ENCODE peak calls at places on chromosome 1, in ten cellular contexts. One of them, this sample, is unnamed.

GRCh38 chr1:176159993-176160392 is 47.1 kb downstream of the COP1 start:
- DNase-seq in AG08395: no peak
- DNase-seq in activated CD4-positive, alpha-beta memory T cell treated with anti-CD3 and anti-CD28 coated beads, Interleukin-2, amount 10 ng/mL, durations not matched to agents 7 days and 5 days: no peak
- DNase-seq in dermis microvascular lymphatic vessel endothelial cell: no peak
- DNase-seq in fibroblast of mammary gland: no peak
- DNase-seq in NCI-H1092 treated with DMSO at 0.1 percent for 48 hours: no peak
- DNase-seq in CD8-positive, alpha-beta T cell: no peak
- DNase-seq in choroid plexus epithelial cell: no peak
- DNase-seq in MV-4-11: no peak
- DNase-seq in activated CD4-positive, alpha-beta T cell treated with anti-CD3 and anti-CD28 coated beads, Interleukin-2, amount 10 ng/mL, durations not matched to agents 7 days and 5 days: no peak
- DNase-seq in this sample: no peak

GRCh38 chr1:6367381-6368007 is 26.1 kb downstream of the ACOT7 start:
- DNase-seq in AG08395: no peak
- DNase-seq in activated CD4-positive, alpha-beta memory T cell treated with anti-CD3 and anti-CD28 coated beads, Interleukin-2, amount 10 ng/mL, durations not matched to agents 7 days and 5 days: no peak
- DNase-seq in dermis microvascular lymphatic vessel endothelial cell: no peak
- DNase-seq in fibroblast of mammary gland: peak
- DNase-seq in NCI-H1092 treated with DMSO at 0.1 percent for 48 hours: no peak
- DNase-seq in CD8-positive, alpha-beta T cell: no peak
- DNase-seq in choroid plexus epithelial cell: no peak
- DNase-seq in MV-4-11: no peak
- DNase-seq in activated CD4-positive, alpha-beta T cell treated with anti-CD3 and anti-CD28 coated beads, Interleukin-2, amount 10 ng/mL, durations not matched to agents 7 days and 5 days: no peak
- DNase-seq in this sample: no peak

GRCh38 chr1:172781513-172782140 is 122.7 kb downstream of the FASLG start:
- DNase-seq in AG08395: no peak
- DNase-seq in activated CD4-positive, alpha-beta memory T cell treated with anti-CD3 and anti-CD28 coated beads, Interleukin-2, amount 10 ng/mL, durations not matched to agents 7 days and 5 days: no peak
- DNase-seq in dermis microvascular lymphatic vessel endothelial cell: no peak
- DNase-seq in fibroblast of mammary gland: peak
- DNase-seq in NCI-H1092 treated with DMSO at 0.1 percent for 48 hours: no peak
- DNase-seq in CD8-positive, alpha-beta T cell: no peak
- DNase-seq in choroid plexus epithelial cell: peak
- DNase-seq in MV-4-11: no peak
- DNase-seq in activated CD4-positive, alpha-beta T cell treated with anti-CD3 and anti-CD28 coated beads, Interleukin-2, amount 10 ng/mL, durations not matched to agents 7 days and 5 days: no peak
- DNase-seq in this sample: no peak

GRCh38 chr1:231163831-231164427 is 2.1 kb downstream of the TRIM67 start:
- DNase-seq in AG08395: no peak
- DNase-seq in activated CD4-positive, alpha-beta memory T cell treated with anti-CD3 and anti-CD28 coated beads, Interleukin-2, amount 10 ng/mL, durations not matched to agents 7 days and 5 days: no peak
- DNase-seq in dermis microvascular lymphatic vessel endothelial cell: no peak
- DNase-seq in fibroblast of mammary gland: no peak
- DNase-seq in NCI-H1092 treated with DMSO at 0.1 percent for 48 hours: no peak
- DNase-seq in CD8-positive, alpha-beta T cell: no peak
- DNase-seq in choroid plexus epithelial cell: no peak
- DNase-seq in MV-4-11: no peak
- DNase-seq in activated CD4-positive, alpha-beta T cell treated with anti-CD3 and anti-CD28 coated beads, Interleukin-2, amount 10 ng/mL, durations not matched to agents 7 days and 5 days: no peak
- DNase-seq in this sample: no peak

GRCh38 chr1:64220241-64220640 is 16.8 kb downstream of the UBE2U start:
- DNase-seq in AG08395: no peak
- DNase-seq in activated CD4-positive, alpha-beta memory T cell treated with anti-CD3 and anti-CD28 coated beads, Interleukin-2, amount 10 ng/mL, durations not matched to agents 7 days and 5 days: no peak
- DNase-seq in dermis microvascular lymphatic vessel endothelial cell: no peak
- DNase-seq in fibroblast of mammary gland: peak
- DNase-seq in NCI-H1092 treated with DMSO at 0.1 percent for 48 hours: no peak
- DNase-seq in CD8-positive, alpha-beta T cell: no peak
- DNase-seq in choroid plexus epithelial cell: peak
- DNase-seq in MV-4-11: no peak
- DNase-seq in activated CD4-positive, alpha-beta T cell treated with anti-CD3 and anti-CD28 coated beads, Interleukin-2, amount 10 ng/mL, durations not matched to agents 7 days and 5 days: no peak
- DNase-seq in this sample: no peak

GRCh38 chr1:179126338-179127060 is 44.6 kb downstream of the TOR3A start:
- DNase-seq in AG08395: no peak
- DNase-seq in activated CD4-positive, alpha-beta memory T cell treated with anti-CD3 and anti-CD28 coated beads, Interleukin-2, amount 10 ng/mL, durations not matched to agents 7 days and 5 days: no peak
- DNase-seq in dermis microvascular lymphatic vessel endothelial cell: peak
- DNase-seq in fibroblast of mammary gland: peak
- DNase-seq in NCI-H1092 treated with DMSO at 0.1 percent for 48 hours: no peak
- DNase-seq in CD8-positive, alpha-beta T cell: no peak
- DNase-seq in choroid plexus epithelial cell: no peak
- DNase-seq in MV-4-11: no peak
- DNase-seq in activated CD4-positive, alpha-beta T cell treated with anti-CD3 and anti-CD28 coated beads, Interleukin-2, amount 10 ng/mL, durations not matched to agents 7 days and 5 days: no peak
- DNase-seq in this sample: no peak

GRCh38 chr1:40922969-40923368 is 56.5 kb upstream of the CTPS1 start:
- DNase-seq in AG08395: no peak
- DNase-seq in activated CD4-positive, alpha-beta memory T cell treated with anti-CD3 and anti-CD28 coated beads, Interleukin-2, amount 10 ng/mL, durations not matched to agents 7 days and 5 days: no peak
- DNase-seq in dermis microvascular lymphatic vessel endothelial cell: no peak
- DNase-seq in fibroblast of mammary gland: no peak
- DNase-seq in NCI-H1092 treated with DMSO at 0.1 percent for 48 hours: no peak
- DNase-seq in CD8-positive, alpha-beta T cell: no peak
- DNase-seq in choroid plexus epithelial cell: no peak
- DNase-seq in MV-4-11: no peak
- DNase-seq in activated CD4-positive, alpha-beta T cell treated with anti-CD3 and anti-CD28 coated beads, Interleukin-2, amount 10 ng/mL, durations not matched to agents 7 days and 5 days: no peak
- DNase-seq in this sample: no peak

GRCh38 chr1:20371411-20371810 is 80.7 kb downstream of the VWA5B1 start:
- DNase-seq in AG08395: no peak
- DNase-seq in activated CD4-positive, alpha-beta memory T cell treated with anti-CD3 and anti-CD28 coated beads, Interleukin-2, amount 10 ng/mL, durations not matched to agents 7 days and 5 days: no peak
- DNase-seq in dermis microvascular lymphatic vessel endothelial cell: no peak
- DNase-seq in fibroblast of mammary gland: no peak
- DNase-seq in NCI-H1092 treated with DMSO at 0.1 percent for 48 hours: no peak
- DNase-seq in CD8-positive, alpha-beta T cell: no peak
- DNase-seq in choroid plexus epithelial cell: peak
- DNase-seq in MV-4-11: no peak
- DNase-seq in activated CD4-positive, alpha-beta T cell treated with anti-CD3 and anti-CD28 coated beads, Interleukin-2, amount 10 ng/mL, durations not matched to agents 7 days and 5 days: no peak
- DNase-seq in this sample: no peak

GRCh38 chr1:9075023-9075422 is 5.6 kb upstream of the SLC2A5 start:
- DNase-seq in AG08395: no peak
- DNase-seq in activated CD4-positive, alpha-beta memory T cell treated with anti-CD3 and anti-CD28 coated beads, Interleukin-2, amount 10 ng/mL, durations not matched to agents 7 days and 5 days: no peak
- DNase-seq in dermis microvascular lymphatic vessel endothelial cell: peak
- DNase-seq in fibroblast of mammary gland: no peak
- DNase-seq in NCI-H1092 treated with DMSO at 0.1 percent for 48 hours: peak
- DNase-seq in CD8-positive, alpha-beta T cell: no peak
- DNase-seq in choroid plexus epithelial cell: no peak
- DNase-seq in MV-4-11: peak
- DNase-seq in activated CD4-positive, alpha-beta T cell treated with anti-CD3 and anti-CD28 coated beads, Interleukin-2, amount 10 ng/mL, durations not matched to agents 7 days and 5 days: no peak
- DNase-seq in this sample: no peak

GRCh38 chr1:175168782-175169181 is 23.8 kb downstream of the KIAA0040 start:
- DNase-seq in AG08395: no peak
- DNase-seq in activated CD4-positive, alpha-beta memory T cell treated with anti-CD3 and anti-CD28 coated beads, Interleukin-2, amount 10 ng/mL, durations not matched to agents 7 days and 5 days: no peak
- DNase-seq in dermis microvascular lymphatic vessel endothelial cell: no peak
- DNase-seq in fibroblast of mammary gland: no peak
- DNase-seq in NCI-H1092 treated with DMSO at 0.1 percent for 48 hours: no peak
- DNase-seq in CD8-positive, alpha-beta T cell: no peak
- DNase-seq in choroid plexus epithelial cell: no peak
- DNase-seq in MV-4-11: no peak
- DNase-seq in activated CD4-positive, alpha-beta T cell treated with anti-CD3 and anti-CD28 coated beads, Interleukin-2, amount 10 ng/mL, durations not matched to agents 7 days and 5 days: no peak
- DNase-seq in this sample: no peak

GRCh38 chr1:43466403-43466802 is 12.7 kb upstream of the HYI start:
- DNase-seq in AG08395: no peak
- DNase-seq in activated CD4-positive, alpha-beta memory T cell treated with anti-CD3 and anti-CD28 coated beads, Interleukin-2, amount 10 ng/mL, durations not matched to agents 7 days and 5 days: no peak
- DNase-seq in dermis microvascular lymphatic vessel endothelial cell: no peak
- DNase-seq in fibroblast of mammary gland: no peak
- DNase-seq in NCI-H1092 treated with DMSO at 0.1 percent for 48 hours: no peak
- DNase-seq in CD8-positive, alpha-beta T cell: no peak
- DNase-seq in choroid plexus epithelial cell: peak
- DNase-seq in MV-4-11: no peak
- DNase-seq in activated CD4-positive, alpha-beta T cell treated with anti-CD3 and anti-CD28 coated beads, Interleukin-2, amount 10 ng/mL, durations not matched to agents 7 days and 5 days: no peak
- DNase-seq in this sample: no peak

GRCh38 chr1:91556556-91556955 is 55.9 kb downstream of the CDC7 start:
- DNase-seq in AG08395: no peak
- DNase-seq in activated CD4-positive, alpha-beta memory T cell treated with anti-CD3 and anti-CD28 coated beads, Interleukin-2, amount 10 ng/mL, durations not matched to agents 7 days and 5 days: peak
- DNase-seq in dermis microvascular lymphatic vessel endothelial cell: no peak
- DNase-seq in fibroblast of mammary gland: no peak
- DNase-seq in NCI-H1092 treated with DMSO at 0.1 percent for 48 hours: no peak
- DNase-seq in CD8-positive, alpha-beta T cell: no peak
- DNase-seq in choroid plexus epithelial cell: no peak
- DNase-seq in MV-4-11: no peak
- DNase-seq in activated CD4-positive, alpha-beta T cell treated with anti-CD3 and anti-CD28 coated beads, Interleukin-2, amount 10 ng/mL, durations not matched to agents 7 days and 5 days: peak
- DNase-seq in this sample: no peak

GRCh38 chr1:245060684-245061374 is 94.0 kb upstream of the KIF26B start:
- DNase-seq in AG08395: no peak
- DNase-seq in activated CD4-positive, alpha-beta memory T cell treated with anti-CD3 and anti-CD28 coated beads, Interleukin-2, amount 10 ng/mL, durations not matched to agents 7 days and 5 days: no peak
- DNase-seq in dermis microvascular lymphatic vessel endothelial cell: no peak
- DNase-seq in fibroblast of mammary gland: peak
- DNase-seq in NCI-H1092 treated with DMSO at 0.1 percent for 48 hours: peak
- DNase-seq in CD8-positive, alpha-beta T cell: no peak
- DNase-seq in choroid plexus epithelial cell: peak
- DNase-seq in MV-4-11: no peak
- DNase-seq in activated CD4-positive, alpha-beta T cell treated with anti-CD3 and anti-CD28 coated beads, Interleukin-2, amount 10 ng/mL, durations not matched to agents 7 days and 5 days: no peak
- DNase-seq in this sample: no peak

GRCh38 chr1:218371927-218372672 is 27.0 kb downstream of the TGFB2 start:
- DNase-seq in AG08395: peak
- DNase-seq in activated CD4-positive, alpha-beta memory T cell treated with anti-CD3 and anti-CD28 coated beads, Interleukin-2, amount 10 ng/mL, durations not matched to agents 7 days and 5 days: no peak
- DNase-seq in dermis microvascular lymphatic vessel endothelial cell: peak
- DNase-seq in fibroblast of mammary gland: peak
- DNase-seq in NCI-H1092 treated with DMSO at 0.1 percent for 48 hours: peak
- DNase-seq in CD8-positive, alpha-beta T cell: no peak
- DNase-seq in choroid plexus epithelial cell: peak
- DNase-seq in MV-4-11: no peak
- DNase-seq in activated CD4-positive, alpha-beta T cell treated with anti-CD3 and anti-CD28 coated beads, Interleukin-2, amount 10 ng/mL, durations not matched to agents 7 days and 5 days: no peak
- DNase-seq in this sample: no peak

GRCh38 chr1:111200802-111201161 is 336 bp upstream of the DENND2D start:
- DNase-seq in AG08395: no peak
- DNase-seq in activated CD4-positive, alpha-beta memory T cell treated with anti-CD3 and anti-CD28 coated beads, Interleukin-2, amount 10 ng/mL, durations not matched to agents 7 days and 5 days: no peak
- DNase-seq in dermis microvascular lymphatic vessel endothelial cell: no peak
- DNase-seq in fibroblast of mammary gland: no peak
- DNase-seq in NCI-H1092 treated with DMSO at 0.1 percent for 48 hours: no peak
- DNase-seq in CD8-positive, alpha-beta T cell: no peak
- DNase-seq in choroid plexus epithelial cell: no peak
- DNase-seq in MV-4-11: no peak
- DNase-seq in activated CD4-positive, alpha-beta T cell treated with anti-CD3 and anti-CD28 coated beads, Interleukin-2, amount 10 ng/mL, durations not matched to agents 7 days and 5 days: no peak
- DNase-seq in this sample: no peak

GRCh38 chr1:152525080-152525641 is 10.9 kb downstream of the CRCT1 start:
- DNase-seq in AG08395: no peak
- DNase-seq in activated CD4-positive, alpha-beta memory T cell treated with anti-CD3 and anti-CD28 coated beads, Interleukin-2, amount 10 ng/mL, durations not matched to agents 7 days and 5 days: no peak
- DNase-seq in dermis microvascular lymphatic vessel endothelial cell: no peak
- DNase-seq in fibroblast of mammary gland: no peak
- DNase-seq in NCI-H1092 treated with DMSO at 0.1 percent for 48 hours: no peak
- DNase-seq in CD8-positive, alpha-beta T cell: no peak
- DNase-seq in choroid plexus epithelial cell: no peak
- DNase-seq in MV-4-11: no peak
- DNase-seq in activated CD4-positive, alpha-beta T cell treated with anti-CD3 and anti-CD28 coated beads, Interleukin-2, amount 10 ng/mL, durations not matched to agents 7 days and 5 days: no peak
- DNase-seq in this sample: no peak

GRCh38 chr1:114319480-114319879 is 165.8 kb upstream of the SYT6 start:
- DNase-seq in AG08395: peak
- DNase-seq in activated CD4-positive, alpha-beta memory T cell treated with anti-CD3 and anti-CD28 coated beads, Interleukin-2, amount 10 ng/mL, durations not matched to agents 7 days and 5 days: no peak
- DNase-seq in dermis microvascular lymphatic vessel endothelial cell: no peak
- DNase-seq in fibroblast of mammary gland: peak
- DNase-seq in NCI-H1092 treated with DMSO at 0.1 percent for 48 hours: no peak
- DNase-seq in CD8-positive, alpha-beta T cell: no peak
- DNase-seq in choroid plexus epithelial cell: peak
- DNase-seq in MV-4-11: no peak
- DNase-seq in activated CD4-positive, alpha-beta T cell treated with anti-CD3 and anti-CD28 coated beads, Interleukin-2, amount 10 ng/mL, durations not matched to agents 7 days and 5 days: no peak
- DNase-seq in this sample: no peak

GRCh38 chr1:109248797-109249629 is at the start of gene CELSR2:
- DNase-seq in AG08395: peak
- DNase-seq in activated CD4-positive, alpha-beta memory T cell treated with anti-CD3 and anti-CD28 coated beads, Interleukin-2, amount 10 ng/mL, durations not matched to agents 7 days and 5 days: peak
- DNase-seq in dermis microvascular lymphatic vessel endothelial cell: no peak
- DNase-seq in fibroblast of mammary gland: peak
- DNase-seq in NCI-H1092 treated with DMSO at 0.1 percent for 48 hours: peak
- DNase-seq in CD8-positive, alpha-beta T cell: peak
- DNase-seq in choroid plexus epithelial cell: peak
- DNase-seq in MV-4-11: peak
- DNase-seq in activated CD4-positive, alpha-beta T cell treated with anti-CD3 and anti-CD28 coated beads, Interleukin-2, amount 10 ng/mL, durations not matched to agents 7 days and 5 days: peak
- DNase-seq in this sample: peak

GRCh38 chr1:44842763-44843655 is at the start of gene PTCH2:
- DNase-seq in AG08395: peak
- DNase-seq in activated CD4-positive, alpha-beta memory T cell treated with anti-CD3 and anti-CD28 coated beads, Interleukin-2, amount 10 ng/mL, durations not matched to agents 7 days and 5 days: no peak
- DNase-seq in dermis microvascular lymphatic vessel endothelial cell: no peak
- DNase-seq in fibroblast of mammary gland: peak
- DNase-seq in NCI-H1092 treated with DMSO at 0.1 percent for 48 hours: peak
- DNase-seq in CD8-positive, alpha-beta T cell: no peak
- DNase-seq in choroid plexus epithelial cell: peak
- DNase-seq in MV-4-11: no peak
- DNase-seq in activated CD4-positive, alpha-beta T cell treated with anti-CD3 and anti-CD28 coated beads, Interleukin-2, amount 10 ng/mL, durations not matched to agents 7 days and 5 days: no peak
- DNase-seq in this sample: peak

GRCh38 chr1:101238041-101238515 is 1.3 kb downstream of the S1PR1 start:
- DNase-seq in AG08395: no peak
- DNase-seq in activated CD4-positive, alpha-beta memory T cell treated with anti-CD3 and anti-CD28 coated beads, Interleukin-2, amount 10 ng/mL, durations not matched to agents 7 days and 5 days: peak
- DNase-seq in dermis microvascular lymphatic vessel endothelial cell: no peak
- DNase-seq in fibroblast of mammary gland: no peak
- DNase-seq in NCI-H1092 treated with DMSO at 0.1 percent for 48 hours: no peak
- DNase-seq in CD8-positive, alpha-beta T cell: no peak
- DNase-seq in choroid plexus epithelial cell: no peak
- DNase-seq in MV-4-11: no peak
- DNase-seq in activated CD4-positive, alpha-beta T cell treated with anti-CD3 and anti-CD28 coated beads, Interleukin-2, amount 10 ng/mL, durations not matched to agents 7 days and 5 days: peak
- DNase-seq in this sample: no peak